ENCODE peak calls at places on chromosomes 7 and 10, in four cellular contexts. C is K562, Q is A549, Z is HepG2. M is an unnamed sample.

GRCh38 chr10:30751678-30752331 is 122.3 kb upstream of the LYZL2 start:
- DNase-seq in Q (peak), Z (no peak), C (peak), M (peak)

GRCh38 chr10:104331208-104331838 is 6.9 kb downstream of the ITPRIP start:
- DNase-seq in Q (no peak), Z (peak), C (no peak), M (peak)

GRCh38 chr7:108415821-108416536 is 40.3 kb downstream of the NRCAM start:
- DNase-seq in C (no peak), Z (no peak), Q (peak), M (no peak)

GRCh38 chr10:109892885-109893284 is 30.4 kb downstream of the XPNPEP1 start:
- DNase-seq in C (no peak), Q (no peak), Z (no peak), M (no peak)

GRCh38 chr10:63264852-63265617 is 131.9 kb downstream of the NRBF2 start:
- DNase-seq in Q (peak), C (peak), Z (peak), M (peak)

GRCh38 chr10:73848821-73849489 is 25.4 kb downstream of the CAMK2G start:
- DNase-seq in Q (peak), C (peak), Z (peak), M (peak)

GRCh38 chr10:8331896-8332729 is 277.6 kb downstream of the GATA3 start:
- DNase-seq in Q (peak), Z (no peak), C (no peak), M (peak)

GRCh38 chr7:6628045-6628444 is 9.1 kb upstream of the ZNF316 start:
- DNase-seq in Q (no peak), C (no peak), Z (no peak), M (no peak)

GRCh38 chr7:28170701-28171100 is 9.9 kb downstream of the JAZF1 start:
- DNase-seq in Q (no peak), Z (no peak), C (no peak), M (no peak)

GRCh38 chr10:102777696-102778530 is 34.2 kb downstream of the WBP1L start:
- DNase-seq in C (no peak), Q (no peak), Z (no peak), M (no peak)
- TF ChIP-seq MAZ in C (no peak), Q (no peak), Z (no peak), M (no peak)

DNA sequence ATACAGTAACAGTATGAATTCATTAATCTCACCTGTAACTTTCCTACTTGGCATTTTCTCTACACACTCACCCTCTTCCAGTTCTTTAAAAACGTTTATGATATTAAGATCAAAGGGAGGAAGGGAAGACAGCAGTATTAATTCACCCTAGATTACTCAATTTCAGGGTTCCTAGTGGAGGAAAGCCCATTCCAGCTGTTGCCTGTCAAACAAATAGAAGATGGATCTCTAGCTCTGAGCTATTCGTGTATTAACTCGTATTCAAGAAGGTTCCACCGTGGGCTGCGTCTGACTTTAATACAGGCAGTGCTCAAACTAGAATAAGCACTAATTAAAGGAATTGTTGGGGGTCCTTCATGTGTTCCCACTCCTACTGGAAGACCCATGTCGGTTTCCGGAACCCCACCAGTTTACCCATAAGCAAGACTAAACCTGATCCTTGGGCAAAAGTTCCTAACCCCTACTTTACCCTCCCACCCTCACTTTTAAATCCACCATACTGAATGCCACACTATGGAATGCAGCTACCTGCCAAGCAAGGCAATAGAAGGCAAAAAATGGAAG is 2.1 kb downstream of the NANOS1 start:
- DNase-seq in Q (no peak), Z (no peak), C (no peak), M (peak)
- TF ChIP-seq MAZ in Q (no peak), Z (no peak), C (no peak), M (no peak)

GRCh38 chr7:156487811-156488523 is 152.6 kb upstream of the RNF32 start:
- DNase-seq in C (no peak), Z (peak), Q (no peak), M (no peak)
- TF ChIP-seq MAZ in C (no peak), Z (no peak), Q (no peak), M (no peak)

DNA sequence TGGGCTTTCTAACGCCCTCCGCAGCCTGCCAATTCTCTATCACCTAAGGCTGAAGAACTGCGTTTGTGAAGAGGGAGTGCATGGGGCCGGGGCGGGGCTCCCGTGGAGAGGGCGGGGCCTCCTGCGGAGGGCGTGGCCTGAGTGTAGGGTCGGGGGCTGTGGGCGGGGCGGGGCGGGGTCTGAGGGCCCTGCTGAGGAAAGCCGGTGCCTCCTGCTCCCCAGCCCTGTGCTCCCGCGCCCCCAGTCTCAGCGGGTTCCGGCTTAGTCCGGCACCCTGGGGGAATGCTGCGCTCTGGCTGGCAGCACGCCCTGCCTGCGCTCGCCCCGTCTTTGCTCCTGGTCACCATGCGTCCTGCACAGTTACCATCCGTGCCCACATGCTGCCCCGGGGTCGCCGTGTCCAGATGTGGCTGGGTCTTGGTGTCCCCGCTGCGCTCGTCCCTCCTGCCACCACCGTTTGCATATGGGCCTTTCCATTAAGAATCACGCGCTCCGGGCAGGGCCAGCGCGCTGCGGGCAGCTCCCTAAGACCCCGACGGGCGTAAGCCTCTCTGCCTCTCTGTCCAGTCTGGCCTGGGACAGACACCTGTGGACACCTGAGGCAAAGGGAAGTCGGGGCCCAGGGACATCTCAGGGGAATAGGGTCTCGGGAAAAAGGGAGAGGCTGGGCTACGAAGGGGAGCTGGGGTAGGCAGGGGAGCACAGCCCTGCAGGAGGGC is 144.0 kb upstream of the RET start:
- DNase-seq in Q (no peak), Z (no peak), C (peak), M (no peak)
- TF ChIP-seq MAZ in Q (no peak), Z (no peak), C (no peak), M (no peak)

GRCh38 chr7:116142850-116143249 is 67.5 kb upstream of the TES start:
- DNase-seq in Z (no peak), C (no peak), Q (no peak), M (no peak)

GRCh38 chr7:116139807-116140206 is 70.5 kb upstream of the TES start:
- DNase-seq in Z (no peak), Q (no peak), C (no peak), M (peak)

GRCh38 chr7:116139007-116139406 is 71.3 kb upstream of the TES start:
- DNase-seq in C (no peak), Q (no peak), Z (peak), M (peak)

GRCh38 chr7:116142374-116142773 is 68.0 kb upstream of the TES start:
- DNase-seq in Q (no peak), Z (no peak), C (no peak), M (no peak)

GRCh38 chr7:116138202-116138801 is 72.0 kb upstream of the TES start:
- DNase-seq in Q (peak), Z (peak), C (peak), M (peak)
- TF ChIP-seq MAZ in Q (no peak), Z (no peak), C (no peak), M (no peak)

GRCh38 chr7:12436126-12436525 is 32.5 kb upstream of the VWDE start:
- DNase-seq in Z (no peak), C (no peak), Q (no peak), M (no peak)

GRCh38 chr7:12440229-12440628 is 36.6 kb upstream of the VWDE start:
- DNase-seq in Q (no peak), C (no peak), Z (no peak), M (no peak)

GRCh38 chr7:12434012-12434642 is 30.5 kb upstream of the VWDE start:
- DNase-seq in Q (no peak), C (no peak), Z (no peak), M (no peak)

GRCh38 chr7:12431886-12432285 is 28.2 kb upstream of the VWDE start:
- DNase-seq in C (no peak), Z (peak), Q (no peak), M (peak)

GRCh38 chr7:12436896-12437535 is 33.4 kb upstream of the VWDE start:
- DNase-seq in Q (no peak), C (no peak), Z (no peak), M (peak)
- TF ChIP-seq MAZ in Q (no peak), C (no peak), Z (no peak), M (no peak)

GRCh38 chr10:83522881-83523386 is 616.4 kb upstream of the GHITM start:
- DNase-seq in Z (no peak), Q (no peak), C (no peak), M (no peak)
- TF ChIP-seq MAZ in Z (no peak), Q (no peak), C (no peak), M (no peak)

GRCh38 chr7:129188372-129188891 is at the start of gene SMO:
- DNase-seq in C (peak), Z (peak), Q (peak), M (peak)

GRCh38 chr7:129187681-129188371 is 607 bp upstream of the SMO start:
- DNase-seq in Q (peak), C (no peak), Z (no peak), M (no peak)

GRCh38 chr7:129186749-129187260 is 1.6 kb upstream of the SMO start:
- DNase-seq in Z (no peak), C (no peak), Q (no peak), M (no peak)

GRCh38 chr7:129188892-129189660 is 643 bp downstream of the SMO start:
- DNase-seq in C (no peak), Z (no peak), Q (peak), M (peak)

GRCh38 chr7:129184979-129185670 is 3.3 kb upstream of the SMO start:
- DNase-seq in Z (no peak), C (no peak), Q (no peak), M (no peak)
- TF ChIP-seq MAZ in Z (no peak), C (no peak), Q (no peak), M (no peak)

GRCh38 chr10:124710266-124710881 is 33.8 kb downstream of the FAM53B start:
- DNase-seq in Z (no peak), C (no peak), Q (no peak), M (no peak)

GRCh38 chr10:124712704-124713407 is 31.3 kb downstream of the FAM53B start:
- DNase-seq in Q (no peak), Z (peak), C (no peak), M (no peak)

GRCh38 chr10:124708922-124709520 is 35.2 kb downstream of the FAM53B start:
- DNase-seq in Q (no peak), C (no peak), Z (no peak), M (no peak)

GRCh38 chr10:124709862-124710261 is 34.3 kb downstream of the FAM53B start:
- DNase-seq in C (no peak), Q (no peak), Z (no peak), M (no peak)

GRCh38 chr10:124711145-124711544 is 33.0 kb downstream of the FAM53B start:
- DNase-seq in Q (no peak), C (peak), Z (no peak), M (no peak)
- TF ChIP-seq MAZ in Q (no peak), C (no peak), Z (no peak), M (no peak)